ENCODE peak calls at places on chromosomes 2 and 18, in five cellular contexts. H, O, E, U and D are unnamed samples.

GRCh38 chr2:209556354-209556961 is 132.6 kb downstream of the MAP2 start:
- DNase-seq in E (no peak), O (no peak), H (no peak), U (no peak), D (no peak)

GRCh38 chr18:5180254-5180653 is 16.8 kb downstream of the AKAIN1 start:
- DNase-seq in E (no peak), U (no peak), O (no peak), H (no peak), D (no peak)

GRCh38 chr2:8677646-8678592 is 3.9 kb upstream of the ID2 start:
- DNase-seq in U (no peak), E (peak), O (peak), H (no peak), D (no peak)

GRCh38 chr2:223590964-223591363 is 11.2 kb downstream of the SCG2 start:
- DNase-seq in U (no peak), H (no peak), E (no peak), O (no peak), D (no peak)

GRCh38 chr2:189363559-189363958 is 77.7 kb upstream of the WDR75 start:
- DNase-seq in U (no peak), O (no peak), E (no peak), H (no peak), D (no peak)

GRCh38 chr2:241227635-241227993 is 39.1 kb downstream of the ANO7 start:
- DNase-seq in O (no peak), U (no peak), H (no peak), E (no peak), D (no peak)

GRCh38 chr2:53787255-53787910 is 539 bp downstream of the ERLEC1 start:
- DNase-seq in H (no peak), O (no peak), U (no peak), E (no peak), D (no peak)

GRCh38 chr2:101998556-101999121 is 6.9 kb downstream of the IL1R2 start:
- DNase-seq in H (no peak), E (peak), U (no peak), O (no peak), D (no peak)

GRCh38 chr18:27546991-27547390 is 361.9 kb upstream of the CHST9 start:
- DNase-seq in E (no peak), H (no peak), U (no peak), O (no peak), D (no peak)

GRCh38 chr2:128789776-128790455 is 471.2 kb upstream of the HS6ST1 start:
- DNase-seq in E (no peak), H (no peak), U (no peak), O (no peak), D (no peak)

GRCh38 chr2:2887772-2888387 is 489.7 kb downstream of the EIPR1 start:
- DNase-seq in U (no peak), E (no peak), O (no peak), H (no peak), D (no peak)

GRCh38 chr2:143422681-143423080 is 293.5 kb downstream of the ARHGAP15 start:
- DNase-seq in O (no peak), U (no peak), E (no peak), H (no peak), D (no peak)

GRCh38 chr2:174662459-174662858 is 64.9 kb upstream of the WIPF1 start:
- DNase-seq in U (no peak), E (no peak), O (no peak), H (peak), D (no peak)

GRCh38 chr2:39094717-39095363 is 26.0 kb downstream of the SOS1 start:
- DNase-seq in U (no peak), H (peak), E (no peak), O (no peak), D (no peak)

GRCh38 chr2:213279961-213280360 is 4.3 kb upstream of the SPAG16 start:
- DNase-seq in H (peak), E (no peak), U (no peak), O (no peak), D (no peak)

GRCh38 chr2:136916131-136916530 is 150.8 kb downstream of the THSD7B start:
- DNase-seq in O (no peak), E (no peak), U (no peak), H (no peak), D (no peak)

GRCh38 chr2:184906709-184907108 is 308.4 kb downstream of the ZNF804A start:
- DNase-seq in E (no peak), H (no peak), U (no peak), O (no peak), D (no peak)

GRCh38 chr2:64866797-64867196 is 122.4 kb upstream of the SLC1A4 start:
- DNase-seq in U (no peak), O (no peak), H (peak), E (no peak), D (no peak)

GRCh38 chr2:174153757-174154680 is 94.3 kb downstream of the OLA1 start:
- DNase-seq in H (peak), O (no peak), E (no peak), U (no peak), D (no peak)

GRCh38 chr18:37429768-37430167 is 135.8 kb downstream of the CELF4 start:
- DNase-seq in O (no peak), E (no peak), U (no peak), H (no peak), D (no peak)

GRCh38 chr2:124258481-124258880 is 233.4 kb downstream of the CNTNAP5 start:
- DNase-seq in H (no peak), O (no peak), U (no peak), E (no peak), D (no peak)

GRCh38 chr2:240469747-240470146 is 34.3 kb downstream of the GPC1 start:
- DNase-seq in O (no peak), E (no peak), H (no peak), U (no peak), D (no peak)

GRCh38 chr2:27735263-27735904 is 36.1 kb upstream of the MRPL33 start:
- DNase-seq in O (peak), E (peak), U (peak), H (peak), D (peak)

GRCh38 chr2:208980321-208980720 is 443.5 kb upstream of the MAP2 start:
- DNase-seq in U (no peak), E (no peak), H (no peak), O (no peak), D (no peak)

GRCh38 chr18:77134611-77135010 is 2.0 kb upstream of the MBP start:
- DNase-seq in O (no peak), E (no peak), H (no peak), U (no peak), D (no peak)

GRCh38 chr2:95158891-95159619 is 593 bp downstream of the ZNF514 start:
- DNase-seq in H (no peak), U (no peak), E (peak), O (no peak), D (peak)

GRCh38 chr2:239608723-239609122 is 207.9 kb upstream of the HDAC4 start:
- DNase-seq in H (no peak), U (no peak), O (no peak), E (no peak), D (no peak)

GRCh38 chr18:31819106-31819924 is 58.6 kb upstream of the SLC25A52 start:
- DNase-seq in O (peak), U (no peak), H (peak), E (no peak), D (no peak)

GRCh38 chr2:85741811-85742507 is 11.8 kb upstream of the ATOH8 start:
- DNase-seq in O (no peak), H (peak), U (no peak), E (no peak), D (no peak)

GRCh38 chr2:143263045-143263625 is 133.9 kb downstream of the ARHGAP15 start:
- DNase-seq in H (no peak), O (no peak), U (no peak), E (no peak), D (no peak)

GRCh38 chr2:18047896-18048657 is 169.6 kb downstream of the KCNS3 start:
- DNase-seq in E (no peak), O (no peak), H (peak), U (no peak), D (no peak)

GRCh38 chr2:105406221-105406620 is 7.4 kb upstream of the FHL2 start:
- DNase-seq in E (no peak), O (no peak), U (no peak), H (no peak), D (no peak)

GRCh38 chr2:31324000-31324633 is 90.2 kb downstream of the EHD3 start:
- DNase-seq in U (no peak), E (no peak), H (no peak), O (no peak), D (no peak)

GRCh38 chr18:13566941-13567762 is 159.2 kb downstream of the FAM210A start:
- DNase-seq in O (no peak), E (peak), U (peak), H (no peak), D (no peak)

GRCh38 chr18:56702946-56703345 is 51.8 kb downstream of the WDR7 start:
- DNase-seq in U (no peak), H (no peak), O (peak), E (no peak), D (no peak)